ENCODE peak calls at places on chromosome 11, in eight cellular contexts. P is naive thymus-derived CD8-positive, alpha-beta T cell; U is activated naive CD8-positive, alpha-beta T cell treated with anti-CD3 and anti-CD28 coated beads, Interleukin-2, amount 50 U/mL, for 24 hours; X is progenitor cell of endocrine pancreas; M is NCI-H460; B is activated T-cell treated with anti-CD3 and anti-CD28 coated beads, Interleukin-2, amount 50 U/mL, for 72 hours; F is adipocyte; D is stimulated activated CD4-positive, alpha-beta T cell treated with anti-CD3 and anti-CD28 coated beads, Interleukin-4, amount 100 ng/mL, for 4 hours. K is an unnamed sample.

GRCh38 chr11:73633999-73634398 is 12.4 kb upstream of the PLEKHB1 start:
- DNase-seq in F (no peak), M (no peak), B (no peak), U (no peak), D (no peak), X (no peak), P (no peak), K (no peak)

GRCh38 chr11:103958475-103959215 is 77.8 kb upstream of the DDI1 start:
- DNase-seq in P (no peak), X (no peak), U (no peak), B (no peak), M (no peak), F (no peak), D (no peak), K (no peak)

GRCh38 chr11:132054822-132055221 is 684.4 kb downstream of the NTM start:
- DNase-seq in F (peak; percentile 67), P (no peak), B (no peak), D (no peak), M (no peak), X (no peak), U (no peak), K (no peak)

GRCh38 chr11:47185305-47186075 is 744 bp downstream of the PACSIN3 start:
- DNase-seq in U (peak; percentile 16), D (no peak), M (no peak), P (no peak), B (no peak), F (peak; percentile 81), X (peak; percentile 53), K (no peak)

GRCh38 chr11:67024410-67024809 is 1.5 kb downstream of the SYT12 start:
- DNase-seq in U (peak; percentile 60), X (no peak), D (peak; percentile 64), F (no peak), M (no peak), P (peak; percentile 14), B (peak; percentile 67), K (peak; percentile 30)

GRCh38 chr11:46977038-46977818 is 40.7 kb downstream of the CSTPP1 start:
- DNase-seq in D (no peak), U (no peak), X (no peak), M (no peak), B (no peak), F (no peak), P (no peak), K (peak; percentile 19)

GRCh38 chr11:65852508-65853248 is 5.3 kb downstream of the CFL1 start:
- DNase-seq in B (no peak), U (no peak), M (no peak), X (no peak), P (no peak), F (no peak), D (no peak), K (no peak)

GRCh38 chr11:2265854-2266585 is 4.4 kb downstream of the ASCL2 start:
- DNase-seq in D (no peak), F (no peak), B (no peak), M (no peak), X (no peak), U (no peak), P (no peak), K (no peak)

GRCh38 chr11:120023120-120023519 is 114.8 kb downstream of the TRIM29 start:
- DNase-seq in D (no peak), M (no peak), F (no peak), X (no peak), P (no peak), B (no peak), U (no peak), K (no peak)

GRCh38 chr11:134037093-134037908 is 31.6 kb upstream of the JAM3 start:
- DNase-seq in U (peak; percentile 58), B (peak; percentile 67), F (peak; percentile 78), D (peak; percentile 59), M (no peak), X (peak; percentile 41), P (peak; percentile 69), K (peak; percentile 71)

GRCh38 chr11:539971-540481 is 2.7 kb downstream of the LRRC56 start:
- DNase-seq in U (no peak), P (no peak), B (no peak), X (no peak), M (no peak), F (no peak), D (no peak), K (no peak)

GRCh38 chr11:43504316-43504950 is 145.7 kb downstream of the TTC17 start:
- DNase-seq in M (no peak), B (no peak), D (no peak), P (no peak), U (no peak), X (peak; percentile 20), F (peak; percentile 20), K (peak; percentile 82)

GRCh38 chr11:119089319-119089718 is 4.6 kb downstream of the HMBS start:
- DNase-seq in D (no peak), M (no peak), B (no peak), X (no peak), F (no peak), P (no peak), U (no peak), K (no peak)

GRCh38 chr11:113134605-113135004 is 173.4 kb downstream of the NCAM1 start:
- DNase-seq in M (no peak), F (no peak), U (no peak), P (no peak), X (no peak), D (no peak), B (no peak), K (no peak)

GRCh38 chr11:35916270-35916669 is 27.6 kb upstream of the LDLRAD3 start:
- DNase-seq in U (no peak), X (no peak), B (no peak), F (no peak), M (no peak), P (no peak), D (no peak), K (no peak)

GRCh38 chr11:76614471-76615183 is 55.9 kb downstream of the LRRC32 start:
- DNase-seq in X (no peak), M (no peak), F (no peak), D (no peak), B (no peak), P (no peak), U (no peak), K (peak; percentile 90)

GRCh38 chr11:94134651-94135512 is 6.2 kb downstream of the PANX1 start:
- DNase-seq in M (no peak), B (peak; percentile 58), F (peak; percentile 96), P (no peak), U (peak; percentile 39), X (no peak), D (no peak), K (no peak)

GRCh38 chr11:27471588-27472397 is 797 bp downstream of the LGR4 start:
- DNase-seq in M (no peak), P (peak; percentile 1), F (peak; percentile 59), U (peak; percentile 14), D (peak; percentile 2), X (peak; percentile 41), B (peak; percentile 15), K (peak; percentile 60)

GRCh38 chr11:1041149-1041467 is 4.6 kb upstream of the MUC6 start:
- DNase-seq in F (no peak), X (no peak), M (no peak), D (no peak), P (no peak), U (no peak), B (no peak), K (no peak)

GRCh38 chr11:104609297-104609696 is 289.0 kb downstream of the CASP12 start:
- DNase-seq in F (peak; percentile 80), D (peak; percentile 20), M (peak; percentile 15), P (peak; percentile 2), B (peak; percentile 21), U (peak; percentile 8), X (no peak), K (peak; percentile 51)

K was measured in cerebellum.